ENCODE peak calls at places on chromosomes 4 and X, in seven cellular contexts. W is ovary, Z is transverse colon, B is K562, E is H1, S is A549, L is stomach. Q is an unnamed sample.

GRCh38 chr4:137946423-137946822 is 295.7 kb downstream of the SLC7A11 start:
- DNase-seq in S (no peak), W (no peak), B (no peak), Z (no peak), E (no peak), L (no peak), Q (no peak)

GRCh38 chr4:119314356-119314755 is 7.6 kb downstream of the FABP2 start:
- DNase-seq in W (no peak), L (no peak), E (no peak), B (peak), S (no peak), Z (peak), Q (no peak)

GRCh38 chr4:124555959-124556358 is 156.6 kb downstream of the ANKRD50 start:
- DNase-seq in W (no peak), Z (no peak), B (no peak), S (no peak), L (no peak), E (no peak), Q (no peak)

GRCh38 chr4:154332681-154333421 is 158.7 kb downstream of the DCHS2 start:
- DNase-seq in L (no peak), S (no peak), W (peak), Z (peak), E (peak), B (peak), Q (no peak)

GRCh38 chrX:110871839-110872238 is 76.2 kb upstream of the CHRDL1 start:
- DNase-seq in S (no peak), E (no peak), B (no peak), W (no peak), L (no peak), Z (no peak), Q (no peak)

GRCh38 chr4:7806724-7807123 is 132.9 kb downstream of the AFAP1 start:
- DNase-seq in Z (no peak), B (no peak), E (no peak), S (no peak), W (no peak), L (no peak), Q (no peak)

GRCh38 chr4:147779449-147779848 is 47.6 kb downstream of the ARHGAP10 start:
- DNase-seq in S (no peak), B (no peak), W (no peak), E (no peak), Z (no peak), L (no peak), Q (no peak)

GRCh38 chr4:38803833-38804653 is 548 bp downstream of the TLR1 start:
- DNase-seq in Z (no peak), W (no peak), L (no peak), E (no peak), B (no peak), S (no peak), Q (no peak)

GRCh38 chr4:105092356-105092755 is 54.3 kb upstream of the TET2 start:
- DNase-seq in L (no peak), E (no peak), W (no peak), S (no peak), Z (no peak), B (no peak), Q (no peak)

GRCh38 chrX:136212557-136213111 is 38.6 kb downstream of the MAP7D3 start:
- DNase-seq in B (no peak), E (no peak), W (no peak), Z (no peak), S (no peak), L (no peak), Q (no peak)

GRCh38 chrX:149631293-149632165 is at the start of gene TMEM185A:
- DNase-seq in W (peak), E (peak), L (peak), S (peak), Z (peak), B (peak), Q (peak)

GRCh38 chrX:149629730-149630387 is 1.7 kb downstream of the TMEM185A start:
- DNase-seq in Z (no peak), E (no peak), B (no peak), L (no peak), S (no peak), W (no peak), Q (no peak)

GRCh38 chrX:149630681-149631292 is 805 bp downstream of the TMEM185A start:
- DNase-seq in B (peak), Z (no peak), S (peak), L (no peak), W (no peak), E (no peak), Q (no peak)

GRCh38 chrX:149628768-149629167 is 2.8 kb downstream of the TMEM185A start:
- DNase-seq in E (no peak), W (no peak), B (no peak), S (no peak), L (no peak), Z (no peak), Q (no peak)

GRCh38 chrX:149628280-149628679 is 3.3 kb downstream of the TMEM185A start:
- DNase-seq in W (no peak), B (no peak), Z (no peak), E (no peak), S (no peak), L (no peak), Q (no peak)
- TF ChIP-seq EP300 in W (no peak), B (no peak), Z (no peak), E (no peak), S (no peak), L (no peak), Q (no peak)

DNA sequence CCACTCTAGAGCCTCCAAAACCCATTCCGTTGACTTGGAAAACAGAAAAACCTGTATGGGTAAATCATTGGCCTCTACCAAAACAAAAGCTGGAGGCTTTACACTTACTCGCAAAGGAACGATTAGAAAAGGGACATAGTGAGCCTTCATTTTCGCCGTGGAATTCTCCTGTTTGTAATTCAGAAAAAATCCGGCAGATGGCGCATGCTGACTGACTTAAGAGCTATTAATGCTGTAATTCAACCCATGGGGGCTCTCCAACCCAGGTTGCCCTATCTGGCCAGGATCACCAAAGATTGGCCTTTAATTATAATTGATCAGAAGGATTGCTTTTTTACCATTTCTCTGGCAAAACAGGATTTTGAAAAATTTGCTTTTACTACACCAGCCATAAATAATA is 60.8 kb downstream of the ZNF732 start:
- DNase-seq in L (peak), B (peak), Z (peak), W (no peak), S (no peak), E (peak), Q (peak)
- TF ChIP-seq CTCF in L (peak), B (peak), Z (peak), W (no peak), S (no peak), E (no peak), Q (peak)

GRCh38 chr4:10007772-10008171 is 13.5 kb downstream of the SLC2A9 start:
- DNase-seq in B (no peak), Z (no peak), S (no peak), W (peak), L (no peak), E (no peak), Q (no peak)
- TF ChIP-seq EP300 in B (no peak), Z (no peak), S (no peak), W (no peak), L (no peak), E (no peak), Q (no peak)

DNA sequence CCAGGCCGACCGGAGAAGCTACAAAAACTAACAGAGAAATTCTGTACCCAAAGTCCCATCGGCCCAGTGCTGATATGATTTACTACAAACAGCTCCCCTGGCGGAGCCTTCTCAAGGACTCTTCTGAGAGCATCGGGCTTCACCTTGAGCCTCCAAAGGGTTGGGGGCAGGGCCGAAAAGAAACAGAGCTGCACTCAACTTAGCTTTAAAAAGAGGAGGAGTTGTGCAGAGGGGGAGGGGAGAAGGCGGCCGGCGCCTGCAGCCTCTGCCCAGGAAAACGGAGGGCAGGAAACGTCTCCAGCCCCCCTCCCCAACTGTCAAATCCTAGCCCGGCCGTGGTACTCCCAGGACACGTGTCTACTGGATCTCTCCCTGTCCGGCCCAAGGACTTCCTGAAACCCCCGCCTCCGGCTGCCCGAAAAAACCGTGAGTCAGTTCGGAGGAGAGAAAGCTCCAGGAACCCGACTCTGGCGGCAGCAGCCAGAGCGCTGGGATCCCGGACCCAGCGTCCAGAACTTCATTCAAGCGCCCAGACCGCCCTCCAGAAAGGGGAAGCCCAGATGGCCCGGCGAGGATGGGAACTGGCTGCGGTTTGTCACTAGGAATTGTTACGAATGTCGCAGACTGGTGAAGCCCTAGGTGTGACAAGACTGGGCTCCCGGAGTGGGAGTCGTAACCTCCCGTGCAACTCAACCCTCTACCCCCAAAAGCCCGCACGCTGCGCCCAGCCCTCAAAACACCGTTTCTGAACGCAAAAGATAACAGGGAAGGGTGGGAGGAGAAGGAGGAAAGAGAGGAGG is 1.0 kb downstream of the ADAMTS3 start:
- DNase-seq in L (peak), Z (peak), S (peak), B (peak), W (peak), E (peak), Q (peak)
- TF ChIP-seq CTCF in L (no peak), Z (peak), S (no peak), B (peak), W (no peak), E (peak), Q (peak)

DNA sequence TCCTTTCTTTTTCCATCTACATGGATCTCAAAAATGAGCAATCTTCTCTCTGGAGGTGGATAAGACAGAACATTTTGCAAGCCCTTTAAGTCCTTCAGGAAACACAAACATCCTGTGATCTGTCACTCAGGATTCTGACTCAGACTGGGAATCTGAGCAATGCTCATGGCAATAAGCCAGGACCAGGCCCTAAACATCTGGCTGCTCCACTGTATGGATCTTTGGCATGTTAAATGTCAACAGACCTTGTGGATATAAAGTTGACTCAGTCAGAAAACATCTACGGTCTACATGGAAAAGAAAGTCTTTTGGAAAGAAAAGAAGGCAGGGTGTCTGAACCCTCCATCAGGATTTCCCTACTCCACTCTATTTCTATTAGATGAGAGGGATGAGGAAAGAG is 17.8 kb upstream of the CHIC2 start:
- DNase-seq in W (no peak), Z (peak), L (peak), E (no peak), S (peak), B (no peak), Q (no peak)
- TF ChIP-seq EP300 in W (no peak), Z (no peak), L (no peak), E (no peak), S (peak), B (no peak), Q (no peak)

DNA sequence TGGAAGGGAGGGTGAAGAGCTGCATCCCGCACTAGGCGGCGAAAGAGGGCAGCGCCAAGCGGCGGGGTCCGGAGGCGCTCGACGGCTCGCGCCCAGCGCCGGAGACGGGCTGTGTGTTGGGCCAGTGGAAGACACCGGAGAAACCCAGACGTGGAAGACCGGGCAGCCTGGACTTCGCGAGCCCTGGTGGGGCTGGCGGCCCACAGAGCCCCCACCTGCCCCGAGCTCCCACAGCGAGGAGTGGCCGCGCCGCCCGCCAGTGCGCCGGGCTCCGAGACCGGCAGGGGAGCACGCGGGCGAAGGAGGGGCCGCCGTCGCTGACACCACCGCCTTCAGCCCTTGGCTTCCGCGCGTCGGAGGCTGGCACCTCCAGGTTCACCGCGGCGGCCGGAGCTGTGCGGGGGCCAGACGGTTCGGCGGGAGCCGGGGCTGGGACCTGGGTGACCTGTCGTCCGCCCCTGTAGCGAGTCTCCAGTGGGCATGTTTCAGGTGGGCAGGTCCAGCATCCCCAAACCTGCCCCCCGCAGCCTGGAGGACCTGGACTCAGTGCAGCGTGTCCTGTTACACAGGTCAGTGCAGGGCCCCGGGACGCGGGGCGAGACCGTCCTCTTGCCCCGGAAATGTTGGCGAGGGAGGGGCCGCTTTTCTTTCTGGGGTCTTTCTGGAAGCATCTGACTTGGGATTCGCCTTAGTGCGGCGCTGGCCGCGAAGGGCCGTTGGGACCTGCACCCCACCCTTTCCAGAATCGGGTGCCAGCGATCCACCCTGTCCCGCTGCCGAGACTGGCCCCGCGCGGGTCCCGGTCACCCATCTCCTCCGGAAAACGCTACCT is 9.6 kb upstream of the INTU start:
- DNase-seq in Z (peak), E (peak), B (no peak), L (no peak), S (peak), W (peak), Q (peak)
- TF ChIP-seq CTCF in Z (no peak), E (peak), B (no peak), L (no peak), S (no peak), W (no peak), Q (peak)

GRCh38 chr4:161583549-161583948 is 580.3 kb downstream of the FSTL5 start:
- DNase-seq in E (no peak), B (no peak), S (no peak), Z (no peak), L (no peak), W (no peak), Q (no peak)

GRCh38 chr4:161573836-161574235 is 590.0 kb downstream of the FSTL5 start:
- DNase-seq in E (no peak), B (no peak), S (no peak), Z (no peak), W (no peak), L (no peak), Q (no peak)

GRCh38 chr4:161581262-161581661 is 582.5 kb downstream of the FSTL5 start:
- DNase-seq in W (no peak), B (no peak), L (no peak), E (no peak), S (no peak), Z (no peak), Q (no peak)

DNA sequence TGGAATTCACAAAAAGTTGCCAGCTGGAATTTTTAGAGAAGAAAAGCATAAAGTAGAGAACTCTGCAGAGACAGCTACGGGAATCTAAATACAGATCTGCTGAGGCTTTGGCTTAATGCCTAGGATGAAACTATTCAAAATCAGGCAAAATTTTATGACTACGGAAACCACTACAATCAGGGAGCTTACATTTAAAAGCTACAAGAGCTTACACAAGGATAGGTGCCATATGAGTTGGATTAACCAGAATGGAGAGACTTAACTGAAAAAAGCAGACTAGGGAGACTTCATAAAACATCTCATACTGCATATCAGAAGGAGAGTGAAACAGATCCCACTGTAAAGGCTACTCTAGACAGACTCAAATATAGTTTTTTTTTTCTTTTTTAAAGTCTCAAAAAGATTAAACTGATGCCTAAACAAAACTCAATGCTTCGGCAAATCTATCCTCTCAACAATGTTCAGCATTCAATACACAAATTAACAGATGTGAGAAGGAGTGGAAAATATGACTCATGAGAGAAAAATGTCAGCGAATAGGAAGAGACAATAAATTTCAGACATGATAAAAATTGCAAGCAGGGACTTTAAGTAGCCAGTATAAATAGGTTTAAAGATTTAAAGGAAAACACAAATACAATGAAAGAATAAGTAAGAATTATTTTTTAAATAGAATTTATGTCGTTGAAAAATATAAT is 586.0 kb downstream of the FSTL5 start:
- DNase-seq in L (no peak), B (no peak), E (no peak), Z (no peak), S (no peak), W (no peak), Q (no peak)
- TF ChIP-seq EP300 in L (no peak), B (no peak), E (no peak), Z (no peak), S (no peak), W (no peak), Q (no peak)

GRCh38 chr4:161256172-161256571 is 907.6 kb downstream of the FSTL5 start:
- DNase-seq in E (no peak), S (no peak), L (no peak), Z (no peak), W (no peak), B (no peak), Q (no peak)

GRCh38 chr4:161252520-161253141 is 911.2 kb downstream of the FSTL5 start:
- DNase-seq in Z (no peak), S (peak), L (no peak), E (no peak), W (no peak), B (peak), Q (no peak)

GRCh38 chr4:161254375-161254774 is 909.4 kb downstream of the FSTL5 start:
- DNase-seq in Z (no peak), S (no peak), W (no peak), E (no peak), L (no peak), B (no peak), Q (no peak)

GRCh38 chr4:161260819-161261218 is 903.0 kb downstream of the FSTL5 start:
- DNase-seq in W (no peak), B (no peak), S (no peak), L (no peak), E (no peak), Z (no peak), Q (no peak)

GRCh38 chr4:161256716-161257115 is 907.1 kb downstream of the FSTL5 start:
- DNase-seq in S (no peak), B (peak), E (no peak), L (no peak), W (no peak), Z (no peak), Q (no peak)
- TF ChIP-seq CTCF in S (peak), B (no peak), E (peak), L (no peak), W (no peak), Z (no peak), Q (no peak)

GRCh38 chrX:103536071-103536470 is 16.8 kb upstream of the RAB40A start:
- DNase-seq in L (no peak), S (no peak), E (no peak), Z (no peak), W (peak), B (no peak), Q (no peak)

GRCh38 chrX:103535206-103535605 is 15.9 kb upstream of the RAB40A start:
- DNase-seq in B (no peak), L (no peak), W (no peak), S (no peak), Z (no peak), E (no peak), Q (no peak)

GRCh38 chrX:103531002-103531401 is 11.7 kb upstream of the RAB40A start:
- DNase-seq in Z (no peak), W (no peak), B (no peak), E (no peak), S (no peak), L (no peak), Q (no peak)

GRCh38 chrX:103530540-103530939 is 11.3 kb upstream of the RAB40A start:
- DNase-seq in Z (no peak), L (no peak), W (no peak), S (no peak), E (no peak), B (no peak), Q (no peak)

DNA sequence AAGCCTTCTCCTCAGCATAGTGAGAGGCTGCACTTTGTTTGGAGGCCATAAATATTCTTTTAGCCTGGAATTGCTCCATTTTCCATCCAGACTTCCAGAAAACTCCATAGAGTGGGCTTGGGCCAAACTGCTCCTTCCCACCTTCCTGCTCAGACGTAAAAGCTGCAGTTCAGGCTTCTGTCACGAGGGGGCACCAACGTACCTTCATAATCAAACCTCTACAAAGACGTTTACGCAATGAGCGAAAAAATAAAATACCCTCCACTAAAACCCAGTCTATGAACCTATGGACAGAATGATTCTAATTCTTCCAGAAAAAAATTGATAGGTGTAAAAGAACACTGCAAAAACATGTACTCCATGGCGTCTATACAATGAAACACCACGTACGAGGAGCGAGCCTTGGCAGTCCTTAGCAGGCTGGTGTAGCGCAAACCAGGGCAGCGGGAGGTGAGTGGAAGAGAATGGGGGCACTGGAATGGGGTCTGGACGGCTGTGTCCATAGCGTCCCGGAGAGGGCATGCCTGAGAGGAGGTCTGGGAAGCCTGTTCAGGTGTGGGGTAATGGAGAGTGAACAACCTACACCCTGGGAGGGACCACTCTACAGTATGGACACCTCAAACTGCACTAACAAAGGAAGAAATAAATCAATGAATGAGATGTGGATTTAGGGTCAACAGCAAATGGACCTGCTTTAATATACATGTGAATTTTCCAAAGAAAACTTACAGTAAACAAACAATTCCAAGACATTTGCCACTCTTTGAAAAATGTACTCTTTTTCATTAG is 14.3 kb upstream of the RAB40A start:
- DNase-seq in S (peak), Z (peak), E (peak), W (peak), B (peak), L (peak), Q (peak)
- TF ChIP-seq EP300 in S (no peak), Z (no peak), E (no peak), W (no peak), B (no peak), L (no peak), Q (no peak)